ENCODE peak calls at places on chromosomes 12 and 14, in eight cellular contexts. P is GM13976, F is cardiac muscle cell, I is heart right ventricle, R is RWPE1, B is glutamatergic neuron, H is sigmoid colon, V is K562. Z is an unnamed sample.

GRCh38 chr14:92040431-92041040 is 677 bp upstream of the TRIP11 start:
- DNase-seq in R (peak), I (peak), H (no peak), B (no peak), V (peak), P (peak), F (peak), Z (no peak)

GRCh38 chr12:25130741-25131188 is 64.2 kb downstream of the DNAI7 start:
- DNase-seq in F (peak), R (peak), H (no peak), B (no peak), P (peak), I (no peak), V (peak), Z (no peak)

GRCh38 chr12:94098466-94098865 is 49.9 kb upstream of the PLXNC1 start:
- DNase-seq in F (peak), R (peak), B (no peak), H (no peak), P (no peak), V (no peak), I (no peak), Z (no peak)

GRCh38 chr12:67829873-67830272 is 159.4 kb upstream of the IFNG-AS1 start:
- DNase-seq in V (no peak), B (no peak), F (no peak), R (no peak), P (no peak), I (no peak), H (no peak), Z (no peak)

GRCh38 chr14:88069677-88070076 is 64.7 kb downstream of the GPR65 start:
- DNase-seq in B (no peak), P (no peak), F (no peak), I (no peak), H (no peak), R (no peak), V (no peak), Z (no peak)

GRCh38 chr12:75766263-75767160 is 255.1 kb upstream of the KRR1 start:
- DNase-seq in V (no peak), H (no peak), I (no peak), R (peak), P (no peak), B (no peak), F (peak), Z (no peak)

GRCh38 chr12:57233357-57234232 is 4.1 kb downstream of the SHMT2 start:
- DNase-seq in P (no peak), H (no peak), V (no peak), I (no peak), B (no peak), F (peak), R (no peak), Z (no peak)

GRCh38 chr14:83816755-83817154 is 1713.2 kb upstream of the FLRT2 start:
- DNase-seq in R (no peak), F (peak), B (no peak), I (peak), H (no peak), V (no peak), P (no peak), Z (no peak)

GRCh38 chr14:63438065-63438757 is 105.0 kb downstream of the PPP2R5E start:
- DNase-seq in F (peak), P (no peak), V (peak), H (peak), I (peak), R (peak), B (no peak), Z (no peak)

GRCh38 chr14:99734406-99735051 is 50.4 kb downstream of the CYP46A1 start:
- DNase-seq in P (no peak), H (peak), B (peak), F (no peak), I (peak), V (no peak), R (no peak), Z (no peak)

GRCh38 chr14:65658202-65658601 is 245.7 kb downstream of the FUT8 start:
- DNase-seq in F (peak), P (no peak), R (peak), B (no peak), I (no peak), H (no peak), V (no peak), Z (no peak)

GRCh38 chr12:47636908-47637780 is 68.7 kb downstream of the RPAP3 start:
- DNase-seq in V (no peak), F (peak), P (no peak), I (no peak), R (no peak), B (peak), H (no peak), Z (peak)

GRCh38 chr12:81811066-81811777 is 52.1 kb upstream of the PPFIA2 start:
- DNase-seq in R (no peak), V (no peak), P (no peak), I (no peak), B (no peak), F (peak), H (no peak), Z (no peak)

GRCh38 chr12:117045175-117045997 is 53.8 kb downstream of the TESC start:
- DNase-seq in P (no peak), R (no peak), F (no peak), H (no peak), V (no peak), B (no peak), I (no peak), Z (no peak)

GRCh38 chr12:62269464-62270228 is 9.4 kb downstream of the USP15 start:
- DNase-seq in R (no peak), I (no peak), P (no peak), H (no peak), V (no peak), F (no peak), B (no peak), Z (no peak)

GRCh38 chr14:103058209-103059055 is 1.1 kb upstream of the CDC42BPB start:
- DNase-seq in H (peak), R (no peak), P (no peak), I (no peak), B (peak), F (no peak), V (no peak), Z (peak)

GRCh38 chr12:1474059-1474537 is 120.3 kb downstream of the FBXL14 start:
- DNase-seq in R (peak), F (peak), V (no peak), P (no peak), I (no peak), B (no peak), H (no peak), Z (no peak)

GRCh38 chr14:79516009-79516408 is 695.3 kb downstream of the DIO2 start:
- DNase-seq in P (no peak), B (peak), F (no peak), H (no peak), I (no peak), R (no peak), V (no peak), Z (no peak)

GRCh38 chr14:33271891-33272290 is 333.2 kb downstream of the NPAS3 start:
- DNase-seq in V (no peak), I (no peak), H (no peak), P (no peak), F (no peak), B (no peak), R (no peak), Z (no peak)

GRCh38 chr14:85566603-85567002 is 36.7 kb downstream of the FLRT2 start:
- DNase-seq in V (no peak), B (no peak), I (no peak), F (peak), R (peak), H (no peak), P (no peak), Z (no peak)

GRCh38 chr12:115023898-115024297 is 339.9 kb upstream of the TBX3 start:
- DNase-seq in H (no peak), V (no peak), R (no peak), P (no peak), F (no peak), I (no peak), B (no peak), Z (no peak)

GRCh38 chr12:113867258-113867657 is 98.9 kb downstream of the RBM19 start:
- DNase-seq in H (no peak), V (peak), R (peak), I (no peak), F (peak), B (peak), P (no peak), Z (peak)
- TF ChIP-seq CTCF in H (no peak), V (peak), R (no peak), I (no peak), F (peak), B (peak), P (no peak), Z (peak)

GRCh38 chr12:106224392-106224706 is 23.5 kb downstream of the CKAP4 start:
- DNase-seq in R (no peak), V (no peak), H (no peak), F (no peak), I (no peak), P (no peak), B (no peak), Z (no peak)
- TF ChIP-seq CTCF in R (peak), V (no peak), H (no peak), F (no peak), I (no peak), P (no peak), B (peak), Z (no peak)

GRCh38 chr14:74413622-74414021 is 12.4 kb downstream of the SYNDIG1L start:
- DNase-seq in B (no peak), F (no peak), V (no peak), I (no peak), R (no peak), P (no peak), H (no peak), Z (no peak)

GRCh38 chr14:74414380-74414779 is 11.6 kb downstream of the SYNDIG1L start:
- DNase-seq in H (no peak), F (no peak), I (no peak), P (no peak), R (no peak), V (no peak), B (no peak), Z (no peak)

GRCh38 chr14:74414793-74415437 is 11.1 kb downstream of the SYNDIG1L start:
- DNase-seq in B (peak), F (peak), I (no peak), P (no peak), H (no peak), V (no peak), R (no peak), Z (no peak)

GRCh38 chr14:74411671-74412070 is 14.3 kb downstream of the SYNDIG1L start:
- DNase-seq in I (no peak), F (no peak), P (no peak), R (no peak), V (no peak), H (peak), B (no peak), Z (no peak)

GRCh38 chr14:74412753-74413152 is 13.3 kb downstream of the SYNDIG1L start:
- DNase-seq in R (no peak), P (no peak), H (no peak), B (no peak), V (no peak), F (no peak), I (no peak), Z (no peak)
- TF ChIP-seq CTCF in R (no peak), P (no peak), H (no peak), B (no peak), V (no peak), F (no peak), I (no peak), Z (no peak)

DNA sequence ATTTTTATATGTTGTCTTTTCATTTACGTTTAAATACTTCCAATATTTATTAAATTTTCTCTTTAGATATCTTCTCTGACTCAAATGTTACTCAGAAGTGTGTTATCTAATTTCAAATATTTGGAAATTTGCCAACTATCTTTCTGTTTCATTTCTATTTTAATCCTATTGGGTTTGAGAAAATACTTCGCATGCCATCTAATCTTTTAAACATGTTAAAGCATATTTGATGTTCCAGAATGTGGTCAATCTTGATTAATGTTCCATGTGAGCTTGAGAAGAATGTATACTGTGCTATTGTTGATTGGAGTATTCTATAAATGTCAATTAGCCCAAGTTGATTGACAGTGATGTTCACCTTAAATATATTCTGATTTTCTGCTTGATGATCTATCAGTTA is 11.9 kb upstream of the DCN start:
- DNase-seq in V (no peak), R (peak), F (peak), B (no peak), H (no peak), P (no peak), I (no peak), Z (no peak)
- TF ChIP-seq CTCF in V (no peak), R (no peak), F (no peak), B (no peak), H (no peak), P (no peak), I (no peak), Z (no peak)

DNA sequence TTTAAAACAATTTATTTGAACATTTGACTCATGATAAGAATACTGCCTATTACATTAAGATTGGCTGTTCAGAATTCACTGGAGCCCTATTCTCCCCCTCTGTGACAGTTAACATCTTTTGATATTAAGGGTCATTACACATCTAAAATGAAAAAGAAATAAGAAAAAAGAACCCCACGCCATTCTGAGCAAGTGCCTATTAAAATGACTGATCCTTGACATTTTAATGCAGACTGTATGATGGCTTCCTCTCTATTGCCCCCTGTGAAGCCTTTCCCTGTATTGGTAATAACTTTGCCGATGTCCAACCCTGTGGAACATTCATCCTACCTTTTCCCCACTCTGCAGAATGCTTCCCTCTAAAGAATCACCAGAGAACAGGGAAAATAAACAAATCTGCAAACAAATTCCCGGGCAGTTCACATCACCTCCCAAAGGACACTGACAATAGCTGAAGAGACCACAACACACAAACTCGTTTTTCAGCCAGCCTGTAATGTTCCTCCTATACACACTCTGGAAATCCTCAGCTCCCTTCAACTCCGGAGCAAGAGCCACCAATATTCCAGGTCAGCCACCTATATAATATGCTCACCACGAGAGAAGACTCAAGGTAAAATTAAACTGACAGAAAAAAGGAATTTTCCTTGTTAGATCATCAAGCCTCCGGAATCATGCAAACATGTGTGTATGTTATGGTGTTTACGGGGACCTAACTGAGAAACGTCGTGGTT is 2.1 kb downstream of the NIN start:
- DNase-seq in H (no peak), I (no peak), F (no peak), B (no peak), P (no peak), R (no peak), V (no peak), Z (no peak)
- TF ChIP-seq CTCF in H (no peak), I (no peak), F (no peak), B (no peak), P (no peak), R (no peak), V (no peak), Z (no peak)

GRCh38 chr12:88248606-88249005 is 106.5 kb downstream of the TMTC3 start:
- DNase-seq in F (no peak), B (no peak), P (no peak), R (no peak), I (no peak), V (no peak), H (no peak), Z (no peak)
- TF ChIP-seq CTCF in F (no peak), B (no peak), P (no peak), R (no peak), I (no peak), V (no peak), H (no peak), Z (no peak)

DNA sequence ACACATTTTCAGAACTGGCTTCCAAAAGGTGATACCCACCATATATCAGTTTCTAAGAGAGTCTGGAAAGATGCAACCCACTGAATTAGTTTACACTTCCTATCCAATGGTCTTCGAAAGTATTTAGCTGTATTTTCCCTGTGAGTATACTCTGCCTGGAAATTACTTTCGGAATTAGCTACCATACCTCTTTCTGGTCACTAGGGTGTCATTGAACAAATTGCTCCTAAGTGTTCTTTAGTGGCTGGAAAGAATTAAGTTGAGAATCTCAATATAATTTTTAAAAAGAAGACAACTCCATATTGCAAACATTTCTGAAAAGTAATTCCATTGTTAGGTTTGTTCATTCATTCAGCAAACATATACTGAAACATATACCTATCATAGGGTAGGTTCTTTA is 283.1 kb upstream of the SSTR1 start:
- DNase-seq in B (no peak), I (no peak), P (no peak), V (no peak), R (no peak), H (no peak), F (no peak), Z (no peak)
- TF ChIP-seq CTCF in B (no peak), I (no peak), P (no peak), V (no peak), R (no peak), H (no peak), F (no peak), Z (peak)

GRCh38 chr12:119036878-119037493 is 55.6 kb downstream of the SRRM4 start:
- DNase-seq in H (no peak), F (peak), R (no peak), V (peak), B (peak), P (peak), I (peak), Z (peak)
- TF ChIP-seq CTCF in H (peak), F (peak), R (peak), V (peak), B (peak), P (peak), I (peak), Z (peak)

GRCh38 chr14:23344481-23344880 is 8.2 kb downstream of the SLC22A17 start:
- DNase-seq in B (no peak), I (no peak), R (no peak), H (no peak), F (no peak), V (no peak), P (no peak), Z (no peak)
- TF ChIP-seq CTCF in B (no peak), I (no peak), R (no peak), H (no peak), F (no peak), V (no peak), P (no peak), Z (peak)

GRCh38 chr12:52903285-52903854 is 1.5 kb downstream of the KRT8 start:
- DNase-seq in P (peak), V (peak), R (no peak), I (peak), F (peak), H (peak), B (peak), Z (peak)
- TF ChIP-seq CTCF in P (no peak), V (no peak), R (no peak), I (no peak), F (no peak), H (no peak), B (no peak), Z (no peak)